ENCODE peak calls at places on chromosome 19, in six cellular contexts. H, N, K, B, Y and A are unnamed samples.
A peak's percentile ranks its signal among the peaks of the same experiment; 100 is the strongest.

GRCh38 chr19:48271531-48272151 is 1.8 kb downstream of the ZNF114 start:
- DNase-seq in H (peak; percentile 80), N (peak; percentile 35), K (peak; percentile 97), B (peak; percentile 51), Y (peak; percentile 66), A (peak; percentile 43)

GRCh38 chr19:49056101-49056901 is 1.2 kb downstream of the CGB7 start:
- DNase-seq in H (peak; percentile 79), N (peak; percentile 28), K (peak; percentile 17), B (no peak), Y (peak; percentile 65), A (peak; percentile 65)

GRCh38 chr19:40803170-40803856 is 4.3 kb downstream of the EGLN2 start:
- DNase-seq in H (no peak), N (no peak), K (no peak), B (no peak), Y (no peak), A (no peak)

GRCh38 chr19:40741527-40742390 is 8.5 kb downstream of the ACTMAP start:
- DNase-seq in H (no peak), N (no peak), K (no peak), B (no peak), Y (no peak), A (no peak)

GRCh38 chr19:45211751-45212381 is 33.3 kb downstream of the BLOC1S3 start:
- DNase-seq in H (no peak), N (no peak), K (no peak), B (no peak), Y (peak; percentile 57), A (no peak)

GRCh38 chr19:41373993-41374392 is 2.3 kb upstream of the TMEM91 start:
- DNase-seq in H (no peak), N (peak; percentile 92), K (peak; percentile 72), B (no peak), Y (peak; percentile 47), A (no peak)

GRCh38 chr19:47267350-47267759 is 7.3 kb upstream of the INAFM1 start:
- DNase-seq in H (no peak), N (no peak), K (no peak), B (no peak), Y (no peak), A (no peak)

GRCh38 chr19:46714523-46715106 is 2.3 kb downstream of the PRKD2 start:
- DNase-seq in H (no peak), N (no peak), K (no peak), B (no peak), Y (peak; percentile 48), A (no peak)

GRCh38 chr19:28500982-28501633 is 711.8 kb downstream of the UQCRFS1 start:
- DNase-seq in H (no peak), N (no peak), K (no peak), B (no peak), Y (no peak), A (no peak)

GRCh38 chr19:40687525-40688016 is 2.9 kb downstream of the NUMBL start:
- DNase-seq in H (no peak), N (peak; percentile 86), K (peak; percentile 46), B (no peak), Y (no peak), A (no peak)

GRCh38 chr19:45103200-45103624 is 10.2 kb downstream of the PPP1R37 start:
- DNase-seq in H (no peak), N (no peak), K (no peak), B (no peak), Y (no peak), A (no peak)

GRCh38 chr19:310141-310651 is 19.0 kb upstream of the PLPP2 start:
- DNase-seq in H (no peak), N (no peak), K (peak; percentile 62), B (no peak), Y (no peak), A (no peak)

GRCh38 chr19:56113071-56113632 is 7.9 kb downstream of the ZNF787 start:
- DNase-seq in H (no peak), N (no peak), K (no peak), B (no peak), Y (no peak), A (no peak)

GRCh38 chr19:50319156-50319555 is 10.0 kb downstream of the KCNC3 start:
- DNase-seq in H (no peak), N (no peak), K (no peak), B (no peak), Y (no peak), A (no peak)

GRCh38 chr19:50510700-50511068 is 307 bp downstream of the JOSD2 start:
- DNase-seq in H (no peak), N (no peak), K (no peak), B (no peak), Y (no peak), A (no peak)

GRCh38 chr19:45456500-45456815 is 11.3 kb upstream of the FOSB start:
- DNase-seq in H (no peak), N (no peak), K (no peak), B (no peak), Y (no peak), A (no peak)

GRCh38 chr19:34734601-34735103 is 609 bp downstream of the ZNF181 start:
- DNase-seq in H (no peak), N (no peak), K (peak; percentile 87), B (no peak), Y (no peak), A (no peak)

GRCh38 chr19:41548954-41549688 is 26.8 kb upstream of the CEACAM21 start:
- DNase-seq in H (no peak), N (no peak), K (no peak), B (no peak), Y (peak; percentile 8), A (peak; percentile 37)

GRCh38 chr19:33472696-33473624 is 48.6 kb downstream of the PEPD start:
- DNase-seq in H (no peak), N (peak; percentile 99), K (peak; percentile 10), B (no peak), Y (peak; percentile 48), A (no peak)

GRCh38 chr19:29492761-29493160 is 33.0 kb upstream of the VSTM2B start:
- DNase-seq in H (no peak), N (peak; percentile 1), K (no peak), B (no peak), Y (no peak), A (no peak)

GRCh38 chr19:46020819-46021125 is 2.1 kb downstream of the PGLYRP1 start:
- DNase-seq in H (no peak), N (no peak), K (no peak), B (no peak), Y (no peak), A (no peak)

GRCh38 chr19:35783469-35784400 is 8.4 kb downstream of the ARHGAP33 start:
- DNase-seq in H (peak; percentile 76), N (no peak), K (no peak), B (no peak), Y (no peak), A (no peak)

GRCh38 chr19:1408300-1409203 is 1.2 kb downstream of the DAZAP1 start:
- DNase-seq in H (no peak), N (peak; percentile 50), K (peak; percentile 68), B (no peak), Y (peak; percentile 66), A (peak; percentile 35)
- H3K18ac ChIP-seq in H (no peak overlapping the region), N (no peak overlapping the region), K (peak overlapping the region; percentile 85), B (peak overlapping the region; percentile 60), Y (peak overlapping the region; percentile 68), A (peak overlapping the region; percentile 97)

GRCh38 chr19:5955638-5955935 is 22.4 kb downstream of the RANBP3 start:
- DNase-seq in H (no peak), N (peak; percentile 47), K (no peak), B (no peak), Y (peak; percentile 30), A (no peak)

GRCh38 chr19:5958074-5958850 is 19.7 kb downstream of the RANBP3 start:
- DNase-seq in H (no peak), N (no peak), K (peak; percentile 14), B (no peak), Y (no peak), A (no peak)

GRCh38 chr19:5957132-5957531 is 20.8 kb downstream of the RANBP3 start:
- DNase-seq in H (no peak), N (peak; percentile 62), K (peak; percentile 56), B (no peak), Y (no peak), A (no peak)

GRCh38 chr19:5956728-5957127 is 21.2 kb downstream of the RANBP3 start:
- DNase-seq in H (no peak), N (no peak), K (no peak), B (no peak), Y (no peak), A (no peak)

DNA sequence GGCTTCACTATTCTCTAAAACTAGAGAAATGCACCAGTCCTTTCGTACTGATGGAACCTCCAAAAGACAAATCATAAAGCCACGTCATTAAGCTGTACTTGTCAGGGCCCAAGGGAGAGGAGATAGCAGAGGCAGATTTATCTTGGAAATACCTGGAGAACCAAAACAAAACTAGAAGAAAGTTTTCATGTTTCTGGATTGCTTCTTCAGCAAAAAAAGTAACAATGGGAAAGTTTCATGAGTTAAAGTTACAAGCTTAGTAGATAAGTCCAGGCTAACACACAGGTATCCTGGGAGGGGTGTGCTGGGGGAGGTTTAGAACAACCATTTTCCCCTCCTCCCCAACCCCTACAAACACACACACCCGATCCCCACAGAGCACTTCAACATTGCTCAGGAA is 21.6 kb downstream of the RANBP3 start:
- DNase-seq in H (no peak), N (no peak), K (no peak), B (no peak), Y (no peak), A (no peak)
- H3K79me1 ChIP-seq in H (peaks cover 4% of the 10 kb centered on the region), N (peaks cover 35% of the 10 kb centered on the region), K (no peaks in the 10 kb centered on the region), B (peaks cover 47% of the 10 kb centered on the region), Y (peaks cover 27% of the 10 kb centered on the region), A (peaks cover 22% of the 10 kb centered on the region)

GRCh38 chr19:18086590-18087138 is at the start of gene IL12RB1:
- DNase-seq in H (no peak), N (no peak), K (no peak), B (no peak), Y (no peak), A (no peak)
- H4K91ac ChIP-seq in H (no peak within 1 kb of the TSS), N (no peak within 1 kb of the TSS), K (no peak within 1 kb of the TSS), B (no peak within 1 kb of the TSS), Y (peak within 1 kb of the TSS; percentile 62), A (no peak within 1 kb of the TSS)

DNA sequence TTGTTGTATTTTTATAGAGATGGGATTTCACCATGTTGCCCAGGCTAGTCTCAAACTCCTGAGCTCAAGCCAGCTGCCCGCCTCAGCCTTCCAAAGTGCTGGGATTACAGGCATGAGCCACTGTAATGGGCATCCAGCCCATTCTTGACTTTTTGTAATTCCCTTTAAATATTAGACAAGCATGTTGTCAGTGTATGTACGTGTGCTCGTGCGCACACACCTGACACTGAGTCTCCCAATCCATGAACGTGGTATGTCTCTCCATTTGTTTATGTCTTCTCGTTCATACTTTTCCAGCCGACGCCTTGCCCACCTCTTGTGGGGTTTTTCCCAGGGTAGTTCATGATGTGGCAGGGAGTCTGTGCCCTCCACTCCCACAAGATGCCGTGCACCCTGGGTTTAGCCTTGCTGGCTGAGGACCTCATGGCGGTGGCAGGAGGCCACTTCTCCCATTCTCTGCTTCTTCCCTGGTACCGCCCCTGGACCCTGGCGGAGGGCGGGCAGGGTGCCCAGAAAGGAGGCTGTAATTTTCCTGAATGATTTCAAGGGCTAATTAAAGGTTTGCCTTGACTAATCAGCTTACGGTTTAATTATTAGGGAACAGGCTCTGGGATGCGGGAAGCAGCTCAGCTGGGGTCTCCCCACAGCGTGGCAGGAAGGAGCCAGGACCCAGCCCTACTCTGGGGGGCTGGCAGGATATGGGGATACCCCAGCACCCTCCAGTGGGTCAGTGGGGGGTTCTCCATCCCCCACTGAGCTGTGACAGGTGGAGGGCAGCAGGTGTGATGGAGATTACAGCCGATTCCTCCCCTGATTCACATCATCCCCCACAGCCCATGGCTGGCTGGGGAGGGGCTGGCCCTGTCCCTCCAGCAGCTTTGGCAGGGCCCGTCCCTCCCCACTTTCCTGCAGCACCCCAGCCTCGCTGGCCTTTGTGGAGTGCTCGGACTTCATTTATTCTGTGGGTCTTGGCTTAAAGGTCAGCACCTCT is 12.9 kb downstream of the PAK4 start:
- DNase-seq in H (no peak), N (no peak), K (no peak), B (no peak), Y (no peak), A (no peak)
- H3K18ac ChIP-seq in H (peak overlapping the region; percentile 35), N (no peak overlapping the region), K (peak overlapping the region; percentile 90), B (peak overlapping the region; percentile 87), Y (no peak overlapping the region), A (peak overlapping the region; percentile 90)